ENCODE peak calls at places on chromosome 7, in five cellular contexts. J is epithelial cell of esophagus; M is CD4-positive, CD25-positive, alpha-beta regulatory T cell; K is kidney tubule cell; V is activated CD4-positive, alpha-beta T cell treated with anti-CD3 and anti-CD28 coated beads, Interleukin-2, amount 50 U/mL, for 1 hour. F is an unnamed sample.

GRCh38 chr7:11516328-11516727 is 315.7 kb downstream of the THSD7A start:
- DNase-seq in K (no peak), J (no peak), V (no peak), M (no peak), F (no peak)

GRCh38 chr7:92366730-92367129 is 80.6 kb upstream of the GATAD1 start:
- DNase-seq in J (no peak), V (no peak), K (no peak), M (no peak), F (no peak)

GRCh38 chr7:154342971-154343633 is 290.9 kb downstream of the DPP6 start:
- DNase-seq in V (no peak), J (no peak), K (no peak), M (no peak), F (no peak)

GRCh38 chr7:67604461-67605386 is 608.1 kb downstream of the TYW1 start:
- DNase-seq in J (no peak), V (no peak), M (no peak), K (no peak), F (peak)

GRCh38 chr7:138247081-138247480 is 170.8 kb downstream of the AKR1D1 start:
- DNase-seq in K (no peak), V (no peak), J (no peak), M (no peak), F (no peak)

GRCh38 chr7:131284702-131285419 is 42.8 kb upstream of the MKLN1 start:
- DNase-seq in M (no peak), V (no peak), K (peak), J (peak), F (peak)

GRCh38 chr7:94391716-94392390 is 2.8 kb upstream of the COL1A2 start:
- DNase-seq in M (no peak), K (no peak), J (no peak), V (no peak), F (no peak)

GRCh38 chr7:38321515-38321944 is 48.1 kb upstream of the TARP start:
- DNase-seq in J (peak), M (no peak), K (peak), V (no peak), F (peak)

GRCh38 chr7:147013820-147014219 is 897.2 kb downstream of the CNTNAP2 start:
- DNase-seq in K (no peak), J (no peak), V (no peak), M (no peak), F (no peak)

GRCh38 chr7:122525355-122525754 is 173.6 kb downstream of the RNF133 start:
- DNase-seq in M (no peak), K (no peak), V (no peak), J (no peak), F (no peak)

GRCh38 chr7:128431221-128431620 is 21.4 kb upstream of the IMPDH1 start:
- DNase-seq in J (peak), M (no peak), V (no peak), K (no peak), F (no peak)

GRCh38 chr7:22549667-22550513 is 49.9 kb upstream of the STEAP1B start:
- DNase-seq in M (peak), J (peak), V (peak), K (peak), F (no peak)

GRCh38 chr7:9796241-9796640 is 1177.4 kb upstream of the PHF14 start:
- DNase-seq in J (no peak), K (no peak), V (no peak), M (no peak), F (no peak)

GRCh38 chr7:102469972-102470825 is 5.4 kb downstream of the LRWD1 start:
- DNase-seq in J (no peak), V (no peak), M (no peak), K (no peak), F (no peak)

GRCh38 chr7:142807855-142808460 is 37.2 kb downstream of the PRSS2 start:
- DNase-seq in K (peak), J (no peak), V (peak), M (peak), F (no peak)

GRCh38 chr7:91198371-91198770 is 65.9 kb upstream of the FZD1 start:
- DNase-seq in J (peak), M (no peak), V (no peak), K (no peak), F (no peak)

GRCh38 chr7:91128574-91129348 is 135.5 kb upstream of the FZD1 start:
- DNase-seq in M (no peak), J (no peak), K (peak), V (no peak), F (no peak)

GRCh38 chr7:99457646-99458493 is 8.1 kb downstream of the ATP5MF start:
- DNase-seq in J (no peak), V (no peak), K (no peak), M (no peak), F (no peak)

GRCh38 chr7:141287936-141288335 is 214.1 kb downstream of the TMEM178B start:
- DNase-seq in K (no peak), V (no peak), J (no peak), M (no peak), F (no peak)

GRCh38 chr7:154578351-154578750 is 424.6 kb downstream of the PAXIP1 start:
- DNase-seq in J (no peak), K (peak), V (no peak), M (no peak), F (no peak)

GRCh38 chr7:39829028-39829427 is 121.0 kb upstream of the CDK13 start:
- DNase-seq in J (no peak), M (no peak), K (no peak), V (no peak), F (no peak)

GRCh38 chr7:6392712-6393666 is 54.8 kb downstream of the DAGLB start:
- DNase-seq in V (no peak), J (peak), K (peak), M (peak), F (peak)

GRCh38 chr7:73314271-73314670 is 5.6 kb upstream of the NSUN5 start:
- DNase-seq in M (no peak), J (no peak), K (no peak), V (no peak), F (no peak)

GRCh38 chr7:22378199-22378961 is 21.4 kb upstream of the RAPGEF5 start:
- DNase-seq in K (no peak), V (no peak), J (no peak), M (no peak), F (no peak)

GRCh38 chr7:48250441-48250951 is 79.2 kb downstream of the ABCA13 start:
- DNase-seq in K (peak), V (no peak), M (no peak), J (no peak), F (peak)

GRCh38 chr7:140219672-140220520 is 43.1 kb upstream of the KDM7A start:
- DNase-seq in V (no peak), K (no peak), J (peak), M (no peak), F (no peak)

GRCh38 chr7:143257501-143257900 is 5.7 kb upstream of the GSTK1 start:
- DNase-seq in J (no peak), K (no peak), V (no peak), M (no peak), F (no peak)

GRCh38 chr7:121372376-121373024 is 23.6 kb downstream of the FAM3C start:
- DNase-seq in J (no peak), K (no peak), M (peak), V (no peak), F (no peak)

F was measured in Caki2.